ENCODE peak calls at places on chromosomes 5 and 9, in four cellular contexts. A is HepG2, S is WTC11, Q is K562. J is an unnamed sample.

GRCh38 chr9:121088576-121088975 is 13.8 kb downstream of the CNTRL start:
- DNase-seq in A (no peak), S (no peak), Q (no peak), J (no peak)

GRCh38 chr9:23537192-23538059 is 288.6 kb downstream of the ELAVL2 start:
- DNase-seq in A (peak), S (peak), Q (no peak), J (no peak)

GRCh38 chr9:127418037-127418471 is 6.1 kb upstream of the ZNF79 start:
- DNase-seq in A (peak), S (peak), Q (peak), J (peak)

GRCh38 chr5:909086-909485 is 16.4 kb downstream of the TRIP13 start:
- DNase-seq in A (no peak), S (no peak), Q (no peak), J (no peak)

GRCh38 chr5:56749842-56750241 is 65.5 kb upstream of the MAP3K1 start:
- DNase-seq in A (no peak), S (no peak), Q (no peak), J (no peak)

GRCh38 chr5:171622010-171622409 is 163.6 kb upstream of the SMIM23 start:
- DNase-seq in A (no peak), S (no peak), Q (no peak), J (no peak)

GRCh38 chr9:33430942-33431341 is 16.5 kb downstream of the AQP3 start:
- DNase-seq in A (no peak), S (no peak), Q (peak), J (peak)

GRCh38 chr5:112707187-112708179 is 30.2 kb upstream of the APC start:
- DNase-seq in A (peak), S (peak), Q (peak), J (peak)

GRCh38 chr5:72956324-72957140 is 691 bp downstream of the FCHO2 start:
- DNase-seq in A (peak), S (peak), Q (peak), J (peak)

GRCh38 chr5:14986413-14986812 is 114.8 kb upstream of the ANKH start:
- DNase-seq in A (no peak), S (no peak), Q (no peak), J (no peak)

GRCh38 chr9:89519393-89519805 is 21.5 kb upstream of the SEMA4D start:
- DNase-seq in A (peak), S (no peak), Q (no peak), J (peak)

GRCh38 chr5:76114192-76114795 is 31.1 kb downstream of the SV2C start:
- DNase-seq in A (no peak), S (peak), Q (no peak), J (no peak)

GRCh38 chr9:89825648-89826047 is 220.8 kb downstream of the GADD45G start:
- DNase-seq in A (no peak), S (no peak), Q (no peak), J (no peak)

GRCh38 chr9:118483677-118484076 is 779.5 kb downstream of the TLR4 start:
- DNase-seq in A (no peak), S (no peak), Q (no peak), J (no peak)

GRCh38 chr9:99807276-99807852 is 14.3 kb upstream of the NR4A3 start:
- DNase-seq in A (peak), S (peak), Q (peak), J (peak)

DNA sequence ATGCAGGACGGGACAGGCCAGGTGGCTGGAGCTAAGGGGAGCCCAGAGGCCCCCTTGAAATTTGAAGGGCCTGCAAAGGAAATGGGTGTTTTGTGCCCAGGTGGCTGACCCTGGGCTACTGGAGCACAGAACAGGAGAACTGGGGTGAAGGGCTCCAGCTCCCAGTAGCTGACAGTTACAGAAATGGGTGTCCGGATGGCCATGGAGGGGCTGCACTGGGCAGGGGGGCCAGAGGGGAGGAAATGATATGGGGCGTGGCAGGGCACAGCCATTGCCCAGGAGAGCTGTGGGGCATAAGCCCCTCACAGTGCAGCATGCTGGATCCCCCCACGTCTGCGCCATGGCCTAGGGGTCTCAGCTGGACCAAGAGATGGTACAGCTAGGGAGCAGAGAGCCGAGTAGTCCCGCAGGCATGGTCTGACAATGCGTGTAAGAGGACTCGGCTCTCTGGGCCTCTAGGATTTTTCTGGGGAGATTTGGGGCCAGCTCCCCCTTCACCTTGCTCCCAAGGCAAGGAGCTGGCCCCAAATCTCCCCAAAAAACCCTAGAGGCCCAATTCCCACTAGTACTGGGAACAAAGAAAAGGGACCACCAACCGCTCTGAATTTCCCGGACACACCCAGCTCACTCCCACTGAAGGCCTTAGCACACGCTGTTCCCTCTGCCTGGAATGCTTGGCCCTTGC is 7.9 kb upstream of the CARD19 start:
- DNase-seq in A (no peak), S (no peak), Q (no peak), J (no peak)
- TF ChIP-seq NR3C1 in A (no peak), S (no peak), Q (no peak), J (no peak)

GRCh38 chr9:135275926-135276289 is 188.4 kb downstream of the OLFM1 start:
- DNase-seq in A (no peak), S (no peak), Q (no peak), J (no peak)
- TF ChIP-seq HMGXB4 in A (no peak), S (no peak), Q (no peak), J (no peak)

DNA sequence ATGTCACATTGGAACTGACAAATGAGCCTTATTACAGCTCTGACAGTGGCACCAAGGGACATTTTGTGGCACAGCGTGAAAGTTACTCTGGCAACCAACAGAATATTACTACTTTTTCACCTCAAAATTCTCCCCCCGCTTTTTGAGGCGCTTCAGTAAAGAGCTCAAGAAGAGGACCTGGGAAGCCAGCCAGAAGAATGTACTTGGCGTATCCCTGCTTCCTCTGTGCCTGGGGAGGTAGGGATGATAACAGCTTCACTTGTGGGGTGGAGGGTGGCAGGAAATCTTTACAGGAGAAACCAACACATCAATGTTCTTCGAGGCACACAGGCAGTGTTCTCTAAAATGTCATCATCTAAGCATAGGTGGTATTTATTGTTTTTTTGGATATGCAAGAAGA is 624.1 kb downstream of the NR2F1-AS1 start:
- DNase-seq in A (no peak), S (no peak), Q (no peak), J (no peak)
- TF ChIP-seq NR3C1 in A (no peak), S (no peak), Q (no peak), J (no peak)

GRCh38 chr5:11455505-11455904 is 448.7 kb downstream of the CTNND2 start:
- DNase-seq in A (no peak), S (no peak), Q (no peak), J (no peak)

DNA sequence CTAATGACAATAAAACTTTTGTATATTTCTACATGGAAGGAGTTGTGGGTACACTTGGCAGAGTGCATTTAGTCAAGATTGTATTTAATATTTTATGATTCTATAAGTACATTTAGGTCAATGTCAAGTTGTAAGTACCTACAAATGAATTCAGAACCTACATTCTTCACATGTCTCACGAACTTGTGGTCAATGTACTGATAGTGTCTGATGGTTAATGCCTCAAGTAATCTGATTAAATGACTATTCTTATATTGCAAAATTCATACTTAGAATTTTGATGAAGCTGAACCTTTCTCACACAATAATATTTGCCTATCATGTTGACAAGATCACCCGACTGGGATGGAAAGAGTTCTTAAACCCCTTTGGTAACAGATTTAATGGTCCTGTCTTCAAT is 444.5 kb downstream of the CTNND2 start:
- DNase-seq in A (no peak), S (no peak), Q (no peak), J (no peak)
- TF ChIP-seq HMGXB4 in A (no peak), S (no peak), Q (no peak), J (no peak)

GRCh38 chr5:150134198-150134588 is 21.5 kb downstream of the PDGFRB start:
- DNase-seq in A (no peak), S (no peak), Q (no peak), J (no peak)

GRCh38 chr5:150131461-150131860 is 24.2 kb downstream of the PDGFRB start:
- DNase-seq in A (no peak), S (no peak), Q (no peak), J (no peak)

GRCh38 chr5:150131978-150132694 is 23.5 kb downstream of the PDGFRB start:
- DNase-seq in A (no peak), S (no peak), Q (no peak), J (no peak)

GRCh38 chr5:150133581-150134197 is 22.0 kb downstream of the PDGFRB start:
- DNase-seq in A (no peak), S (no peak), Q (no peak), J (no peak)

GRCh38 chr5:150132740-150133139 is 22.9 kb downstream of the PDGFRB start:
- DNase-seq in A (no peak), S (no peak), Q (no peak), J (no peak)
- TF ChIP-seq NR3C1 in A (no peak), S (no peak), Q (no peak), J (no peak)

DNA sequence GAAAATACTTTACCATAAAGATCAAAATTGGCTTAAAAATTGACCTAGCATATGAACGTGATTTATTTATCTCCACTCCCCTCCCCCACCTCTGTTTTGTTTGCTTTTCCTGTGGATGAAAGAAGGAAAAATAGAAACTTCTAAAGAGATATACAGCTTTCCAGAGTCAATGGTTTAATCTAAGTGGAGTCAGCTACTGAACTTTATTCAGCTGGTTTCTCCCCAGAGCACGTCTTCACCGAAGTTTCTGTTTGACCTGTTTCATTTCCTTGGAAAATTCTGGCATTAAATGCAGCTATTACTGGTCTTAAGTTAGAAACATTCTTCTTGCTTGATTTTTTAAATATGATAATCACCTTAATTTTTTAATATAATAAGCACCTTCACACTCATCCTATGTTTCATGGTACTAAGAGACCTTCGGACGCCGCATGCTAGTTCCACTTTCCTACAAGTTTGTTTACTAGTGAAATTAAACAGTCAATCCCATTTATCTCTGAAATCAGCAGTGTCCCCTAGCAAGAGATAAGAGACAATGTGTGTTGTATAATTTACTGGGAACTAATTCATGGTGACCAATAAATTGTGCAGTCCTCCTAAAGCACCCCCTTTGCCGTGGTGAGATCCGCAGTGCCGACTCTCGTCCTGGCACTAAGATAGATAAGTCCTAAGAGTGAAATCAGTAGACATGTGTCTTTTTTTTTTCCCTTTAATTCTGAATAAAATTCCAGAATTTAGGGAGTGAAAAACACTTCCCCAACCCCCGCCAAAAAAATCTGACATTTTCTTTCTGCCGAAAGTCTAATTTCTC is 89.9 kb downstream of the ARL15 start:
- DNase-seq in A (no peak), S (no peak), Q (no peak), J (no peak)
- TF ChIP-seq HMGXB4 in A (no peak), S (no peak), Q (no peak), J (no peak)

GRCh38 chr9:88355166-88355565 is 33.1 kb upstream of the SPIN1 start:
- DNase-seq in A (no peak), S (no peak), Q (no peak), J (no peak)
- TF ChIP-seq NR3C1 in A (no peak), S (no peak), Q (no peak), J (no peak)

GRCh38 chr9:22307013-22307711 is 139.5 kb upstream of the DMRTA1 start:
- DNase-seq in A (peak), S (peak), Q (no peak), J (peak)
- TF ChIP-seq HMGXB4 in A (no peak), S (no peak), Q (no peak), J (no peak)

GRCh38 chr9:135611142-135611874 is 28.0 kb downstream of the GLT6D1 start:
- DNase-seq in A (no peak), S (no peak), Q (no peak), J (no peak)

GRCh38 chr9:135611875-135612209 is 27.5 kb downstream of the GLT6D1 start:
- DNase-seq in A (no peak), S (no peak), Q (no peak), J (no peak)

GRCh38 chr9:135609366-135609955 is 29.9 kb downstream of the GLT6D1 start:
- DNase-seq in A (no peak), S (no peak), Q (no peak), J (no peak)

GRCh38 chr9:135608999-135609317 is 30.4 kb downstream of the GLT6D1 start:
- DNase-seq in A (no peak), S (no peak), Q (no peak), J (no peak)

GRCh38 chr9:135610290-135611141 is 28.8 kb downstream of the GLT6D1 start:
- DNase-seq in A (no peak), S (no peak), Q (no peak), J (no peak)
- TF ChIP-seq NR3C1 in A (no peak), S (no peak), Q (no peak), J (no peak)

GRCh38 chr5:59496524-59497134 is 396.9 kb downstream of the PDE4D start:
- DNase-seq in A (no peak), S (peak), Q (peak), J (no peak)
- TF ChIP-seq HMGXB4 in A (no peak), S (no peak), Q (no peak), J (no peak)

J was measured in A549.